ENCODE peak calls at places on chromosomes 3 and 15, in four cellular contexts. One of them, this sample, is unnamed.

GRCh38 chr3:99678023-99678422 is 39.6 kb downstream of the COL8A1 start:
- DNase-seq in effector memory CD8-positive, alpha-beta T cell: no peak
- DNase-seq in NCI-H1417: no peak
- DNase-seq in posterior cingulate gyrus: no peak
- DNase-seq in this sample: no peak

GRCh38 chr3:109696932-109697331 is 359.6 kb upstream of the DPPA4 start:
- DNase-seq in effector memory CD8-positive, alpha-beta T cell: no peak
- DNase-seq in posterior cingulate gyrus: no peak
- DNase-seq in NCI-H1417: no peak
- DNase-seq in this sample: no peak

GRCh38 chr15:74752486-74753395 is 4.1 kb downstream of the CYP1A2 start:
- DNase-seq in posterior cingulate gyrus: peak
- DNase-seq in NCI-H1417: no peak
- DNase-seq in effector memory CD8-positive, alpha-beta T cell: no peak
- DNase-seq in this sample: no peak

GRCh38 chr3:20043398-20043797 is 3.2 kb downstream of the KAT2B start:
- DNase-seq in effector memory CD8-positive, alpha-beta T cell: peak
- DNase-seq in NCI-H1417: no peak
- DNase-seq in posterior cingulate gyrus: peak
- DNase-seq in this sample: peak

GRCh38 chr3:192317564-192317963 is 409.8 kb downstream of the FGF12 start:
- DNase-seq in effector memory CD8-positive, alpha-beta T cell: no peak
- DNase-seq in posterior cingulate gyrus: no peak
- DNase-seq in NCI-H1417: no peak
- DNase-seq in this sample: no peak

GRCh38 chr3:197376020-197376419 is 77.6 kb upstream of the DLG1 start:
- DNase-seq in posterior cingulate gyrus: peak
- DNase-seq in effector memory CD8-positive, alpha-beta T cell: no peak
- DNase-seq in NCI-H1417: no peak
- DNase-seq in this sample: no peak

GRCh38 chr3:135896613-135897012 is 68.9 kb upstream of the PPP2R3A start:
- DNase-seq in posterior cingulate gyrus: no peak
- DNase-seq in effector memory CD8-positive, alpha-beta T cell: no peak
- DNase-seq in NCI-H1417: no peak
- DNase-seq in this sample: no peak

GRCh38 chr3:167940241-167940640 is 155.5 kb downstream of the GOLIM4 start:
- DNase-seq in posterior cingulate gyrus: no peak
- DNase-seq in effector memory CD8-positive, alpha-beta T cell: no peak
- DNase-seq in NCI-H1417: peak
- DNase-seq in this sample: no peak

GRCh38 chr15:75782926-75783325 is 60.3 kb upstream of the UBE2Q2 start:
- DNase-seq in NCI-H1417: no peak
- DNase-seq in effector memory CD8-positive, alpha-beta T cell: no peak
- DNase-seq in posterior cingulate gyrus: no peak
- DNase-seq in this sample: no peak

GRCh38 chr3:31543375-31543774 is 10.7 kb downstream of the STT3B start:
- DNase-seq in posterior cingulate gyrus: no peak
- DNase-seq in NCI-H1417: no peak
- DNase-seq in effector memory CD8-positive, alpha-beta T cell: no peak
- DNase-seq in this sample: no peak

GRCh38 chr3:141294848-141295247 is 63.2 kb downstream of the PXYLP1 start:
- DNase-seq in effector memory CD8-positive, alpha-beta T cell: no peak
- DNase-seq in NCI-H1417: no peak
- DNase-seq in posterior cingulate gyrus: no peak
- DNase-seq in this sample: no peak

GRCh38 chr3:52437326-52438103 is 7.4 kb downstream of the SEMA3G start:
- DNase-seq in posterior cingulate gyrus: peak
- DNase-seq in NCI-H1417: no peak
- DNase-seq in effector memory CD8-positive, alpha-beta T cell: no peak
- DNase-seq in this sample: no peak

GRCh38 chr3:128585974-128586373 is 64.6 kb downstream of the RPN1 start:
- DNase-seq in NCI-H1417: no peak
- DNase-seq in posterior cingulate gyrus: no peak
- DNase-seq in effector memory CD8-positive, alpha-beta T cell: no peak
- DNase-seq in this sample: no peak

GRCh38 chr3:13296662-13297061 is 123.5 kb downstream of the NUP210 start:
- DNase-seq in posterior cingulate gyrus: peak
- DNase-seq in effector memory CD8-positive, alpha-beta T cell: no peak
- DNase-seq in NCI-H1417: peak
- DNase-seq in this sample: no peak

GRCh38 chr3:95167748-95168147 is 1104.9 kb downstream of the NSUN3 start:
- DNase-seq in NCI-H1417: no peak
- DNase-seq in posterior cingulate gyrus: no peak
- DNase-seq in effector memory CD8-positive, alpha-beta T cell: no peak
- DNase-seq in this sample: no peak

GRCh38 chr15:34855893-34856292 is 60.5 kb upstream of the ACTC1 start:
- DNase-seq in effector memory CD8-positive, alpha-beta T cell: no peak
- DNase-seq in NCI-H1417: no peak
- DNase-seq in posterior cingulate gyrus: peak
- DNase-seq in this sample: peak

GRCh38 chr3:64431717-64432116 is 206.5 kb upstream of the PRICKLE2 start:
- DNase-seq in NCI-H1417: no peak
- DNase-seq in effector memory CD8-positive, alpha-beta T cell: no peak
- DNase-seq in posterior cingulate gyrus: no peak
- DNase-seq in this sample: no peak

GRCh38 chr3:132347095-132347494 is 29.9 kb downstream of the ACP3 start:
- DNase-seq in effector memory CD8-positive, alpha-beta T cell: no peak
- DNase-seq in NCI-H1417: no peak
- DNase-seq in posterior cingulate gyrus: no peak
- DNase-seq in this sample: peak

GRCh38 chr15:39362832-39363561 is 217.9 kb upstream of the THBS1 start:
- DNase-seq in NCI-H1417: peak
- DNase-seq in posterior cingulate gyrus: no peak
- DNase-seq in effector memory CD8-positive, alpha-beta T cell: no peak
- DNase-seq in this sample: no peak

GRCh38 chr15:90161946-90162345 is 39.2 kb upstream of the SEMA4B start:
- DNase-seq in effector memory CD8-positive, alpha-beta T cell: no peak
- DNase-seq in NCI-H1417: no peak
- DNase-seq in posterior cingulate gyrus: peak
- DNase-seq in this sample: no peak

GRCh38 chr3:23019596-23020300 is 183.4 kb upstream of the UBE2E2 start:
- DNase-seq in posterior cingulate gyrus: no peak
- DNase-seq in effector memory CD8-positive, alpha-beta T cell: no peak
- DNase-seq in NCI-H1417: no peak
- DNase-seq in this sample: no peak

GRCh38 chr15:22240403-22240802 is 160.1 kb downstream of the OR4M2 start:
- DNase-seq in NCI-H1417: no peak
- DNase-seq in effector memory CD8-positive, alpha-beta T cell: no peak
- DNase-seq in posterior cingulate gyrus: peak
- DNase-seq in this sample: no peak

GRCh38 chr15:75578948-75579908 is at the start of gene PTPN9:
- DNase-seq in effector memory CD8-positive, alpha-beta T cell: peak
- DNase-seq in posterior cingulate gyrus: peak
- DNase-seq in NCI-H1417: peak
- DNase-seq in this sample: peak

GRCh38 chr3:5009506-5010100 is 30.4 kb downstream of the BHLHE40 start:
- DNase-seq in posterior cingulate gyrus: no peak
- DNase-seq in NCI-H1417: no peak
- DNase-seq in effector memory CD8-positive, alpha-beta T cell: no peak
- DNase-seq in this sample: no peak

GRCh38 chr15:97940993-97941392 is 19.5 kb upstream of the ARRDC4 start:
- DNase-seq in NCI-H1417: no peak
- DNase-seq in effector memory CD8-positive, alpha-beta T cell: no peak
- DNase-seq in posterior cingulate gyrus: no peak
- DNase-seq in this sample: no peak

GRCh38 chr3:49901351-49902339 is 2.0 kb downstream of the MST1R start:
- DNase-seq in NCI-H1417: no peak
- DNase-seq in posterior cingulate gyrus: no peak
- DNase-seq in effector memory CD8-positive, alpha-beta T cell: no peak
- DNase-seq in this sample: no peak

GRCh38 chr15:98121957-98122356 is 161.5 kb downstream of the ARRDC4 start:
- DNase-seq in NCI-H1417: no peak
- DNase-seq in posterior cingulate gyrus: no peak
- DNase-seq in effector memory CD8-positive, alpha-beta T cell: no peak
- DNase-seq in this sample: no peak

GRCh38 chr15:29889545-29890329 is 67.5 kb upstream of the TJP1 start:
- DNase-seq in effector memory CD8-positive, alpha-beta T cell: no peak
- DNase-seq in posterior cingulate gyrus: no peak
- DNase-seq in NCI-H1417: no peak
- DNase-seq in this sample: no peak

GRCh38 chr15:28246605-28247004 is 75.4 kb downstream of the HERC2 start:
- DNase-seq in NCI-H1417: no peak
- DNase-seq in posterior cingulate gyrus: no peak
- DNase-seq in effector memory CD8-positive, alpha-beta T cell: no peak
- DNase-seq in this sample: no peak

GRCh38 chr3:188594137-188594536 is 440.2 kb downstream of the LPP start:
- DNase-seq in posterior cingulate gyrus: no peak
- DNase-seq in effector memory CD8-positive, alpha-beta T cell: no peak
- DNase-seq in NCI-H1417: no peak
- DNase-seq in this sample: no peak

GRCh38 chr15:52733078-52733477 is 53.9 kb upstream of the ATOSA start:
- DNase-seq in NCI-H1417: no peak
- DNase-seq in posterior cingulate gyrus: no peak
- DNase-seq in effector memory CD8-positive, alpha-beta T cell: no peak
- DNase-seq in this sample: no peak

GRCh38 chr15:83322061-83322460 is 37.6 kb upstream of the BNC1 start:
- DNase-seq in NCI-H1417: no peak
- DNase-seq in posterior cingulate gyrus: no peak
- DNase-seq in effector memory CD8-positive, alpha-beta T cell: no peak
- DNase-seq in this sample: no peak

GRCh38 chr15:60585743-60586708 is 107.1 kb upstream of the ICE2 start:
- DNase-seq in effector memory CD8-positive, alpha-beta T cell: peak
- DNase-seq in NCI-H1417: peak
- DNase-seq in posterior cingulate gyrus: peak
- DNase-seq in this sample: peak

GRCh38 chr3:128482857-128483656 is 9.9 kb downstream of the GATA2 start:
- DNase-seq in NCI-H1417: no peak
- DNase-seq in effector memory CD8-positive, alpha-beta T cell: no peak
- DNase-seq in posterior cingulate gyrus: peak
- DNase-seq in this sample: no peak

This sample was measured in anterior cingulate cortex.